ENCODE peak calls at places on chromosomes 1 and 21, in nine cellular contexts. Z is mucosa of descending colon, G is suprapubic skin, U is H1, F is GM06990, W is choroid plexus epithelial cell, S is heart right ventricle, Y is GM12865, O is testis. R is an unnamed sample.

GRCh38 chr1:218585565-218586184 is 240.5 kb downstream of the TGFB2 start:
- DNase-seq in Z (no peak), G (no peak), U (peak), F (no peak), W (peak), S (no peak), Y (no peak), O (no peak), R (peak)

GRCh38 chr1:155859881-155860841 is 794 bp downstream of the SYT11 start:
- DNase-seq in Z (peak), G (no peak), U (no peak), F (peak), W (peak), S (peak), Y (peak), O (peak), R (peak)

GRCh38 chr1:66729130-66729922 is 22.9 kb upstream of the DYNLT5 start:
- DNase-seq in Z (no peak), G (no peak), U (no peak), F (no peak), W (no peak), S (no peak), Y (peak), O (no peak), R (peak)

GRCh38 chr1:214332950-214333798 is 52.2 kb downstream of the SMYD2 start:
- DNase-seq in Z (no peak), G (no peak), U (no peak), F (no peak), W (peak), S (peak), Y (peak), O (peak), R (peak)

GRCh38 chr1:100569888-100570287 is 31.9 kb downstream of the GPR88 start:
- DNase-seq in Z (no peak), G (no peak), U (no peak), F (no peak), W (no peak), S (no peak), Y (no peak), O (no peak), R (no peak)

GRCh38 chr1:29743264-29743663 is 506.9 kb downstream of the PTPRU start:
- DNase-seq in Z (no peak), G (no peak), U (no peak), F (no peak), W (no peak), S (no peak), Y (no peak), O (no peak), R (no peak)

GRCh38 chr1:4655674-4656532 is 1.5 kb downstream of the AJAP1 start:
- DNase-seq in Z (no peak), G (no peak), U (no peak), F (no peak), W (peak), S (peak), Y (peak), O (peak), R (peak)

GRCh38 chr1:66368261-66368660 is 165.7 kb upstream of the SGIP1 start:
- DNase-seq in Z (no peak), G (no peak), U (no peak), F (no peak), W (no peak), S (no peak), Y (no peak), O (no peak), R (no peak)

GRCh38 chr1:161198206-161198876 is 513 bp downstream of the ADAMTS4 start:
- DNase-seq in Z (no peak), G (no peak), U (no peak), F (no peak), W (peak), S (peak), Y (no peak), O (no peak), R (peak)

GRCh38 chr1:57345916-57346315 is 77.9 kb downstream of the DAB1 start:
- DNase-seq in Z (no peak), G (no peak), U (no peak), F (no peak), W (no peak), S (no peak), Y (peak), O (no peak), R (no peak)

GRCh38 chr1:220498188-220498587 is 29.7 kb upstream of the MARK1 start:
- DNase-seq in Z (no peak), G (no peak), U (no peak), F (no peak), W (no peak), S (no peak), Y (no peak), O (no peak), R (peak)

GRCh38 chr21:35288238-35288637 is 239.1 kb upstream of the RUNX1 start:
- DNase-seq in Z (no peak), G (no peak), U (no peak), F (no peak), W (no peak), S (no peak), Y (no peak), O (no peak), R (no peak)

GRCh38 chr1:30743584-30744059 is 14.0 kb downstream of the LAPTM5 start:
- DNase-seq in Z (peak), G (no peak), U (no peak), F (peak), W (no peak), S (no peak), Y (peak), O (no peak), R (no peak)

GRCh38 chr1:74504125-74505065 is 8.0 kb downstream of the LRRC53 start:
- DNase-seq in Z (no peak), G (no peak), U (no peak), F (no peak), W (peak), S (no peak), Y (peak), O (peak), R (no peak)

GRCh38 chr21:41564871-41565281 is 56.9 kb upstream of the TMPRSS2 start:
- DNase-seq in Z (no peak), G (no peak), U (no peak), F (no peak), W (peak), S (no peak), Y (peak), O (no peak), R (peak)

GRCh38 chr21:45476582-45476981 is 65.7 kb downstream of the SLC19A1 start:
- DNase-seq in Z (no peak), G (no peak), U (no peak), F (no peak), W (no peak), S (no peak), Y (no peak), O (no peak), R (no peak)

GRCh38 chr1:56375184-56375837 is 204.1 kb downstream of the PLPP3 start:
- DNase-seq in Z (no peak), G (no peak), U (no peak), F (no peak), W (peak), S (no peak), Y (no peak), O (no peak), R (no peak)

GRCh38 chr21:42102063-42102462 is 30.9 kb downstream of the UMODL1 start:
- DNase-seq in Z (no peak), G (no peak), U (no peak), F (no peak), W (no peak), S (no peak), Y (no peak), O (no peak), R (no peak)

GRCh38 chr21:36471254-36471723 is 8.6 kb downstream of the CLDN14 start:
- DNase-seq in Z (no peak), G (no peak), U (no peak), F (peak), W (peak), S (no peak), Y (peak), O (no peak), R (no peak)

GRCh38 chr1:205275133-205275532 is 46.4 kb downstream of the NUAK2 start:
- DNase-seq in Z (peak), G (no peak), U (no peak), F (no peak), W (no peak), S (no peak), Y (no peak), O (no peak), R (no peak)

GRCh38 chr1:53826367-53826766 is 11.7 kb downstream of the NDC1 start:
- DNase-seq in Z (no peak), G (no peak), U (no peak), F (no peak), W (peak), S (no peak), Y (no peak), O (no peak), R (peak)

GRCh38 chr1:59238535-59238934 is 58.4 kb upstream of the FGGY start:
- DNase-seq in Z (no peak), G (no peak), U (no peak), F (no peak), W (no peak), S (no peak), Y (no peak), O (no peak), R (no peak)

GRCh38 chr1:117392776-117393175 is 25.5 kb downstream of the MAN1A2 start:
- DNase-seq in Z (no peak), G (no peak), U (no peak), F (no peak), W (no peak), S (no peak), Y (no peak), O (no peak), R (no peak)

GRCh38 chr1:230509281-230509977 is 83.3 kb upstream of the PGBD5 start:
- DNase-seq in Z (no peak), G (no peak), U (no peak), F (no peak), W (peak), S (no peak), Y (peak), O (no peak), R (peak)

GRCh38 chr21:35578350-35578782 is 482.0 kb downstream of the SETD4 start:
- DNase-seq in Z (no peak), G (no peak), U (no peak), F (no peak), W (peak), S (no peak), Y (no peak), O (no peak), R (peak)

GRCh38 chr1:64848812-64849211 is 103.9 kb downstream of the RAVER2 start:
- DNase-seq in Z (no peak), G (no peak), U (no peak), F (no peak), W (no peak), S (no peak), Y (no peak), O (no peak), R (no peak)

GRCh38 chr1:26121854-26122773 is 10.5 kb downstream of the PDIK1L start:
- DNase-seq in Z (no peak), G (no peak), U (no peak), F (no peak), W (no peak), S (no peak), Y (no peak), O (no peak), R (peak)

GRCh38 chr1:161260939-161261858 is 2.7 kb downstream of the PCP4L1 start:
- DNase-seq in Z (no peak), G (no peak), U (no peak), F (peak), W (no peak), S (no peak), Y (peak), O (no peak), R (no peak)

GRCh38 chr1:147111381-147112130 is 60.7 kb downstream of the PRKAB2 start:
- DNase-seq in Z (no peak), G (no peak), U (no peak), F (no peak), W (no peak), S (no peak), Y (no peak), O (no peak), R (no peak)

GRCh38 chr1:207962716-207963428 is 51.9 kb upstream of the CD34 start:
- DNase-seq in Z (peak), G (peak), U (no peak), F (no peak), W (peak), S (peak), Y (peak), O (peak), R (peak)

GRCh38 chr21:41255190-41255589 is 61.4 kb upstream of the FAM3B start:
- DNase-seq in Z (no peak), G (no peak), U (no peak), F (no peak), W (no peak), S (no peak), Y (no peak), O (no peak), R (no peak)

GRCh38 chr1:109815809-109816791 is 52.4 kb upstream of the EPS8L3 start:
- DNase-seq in Z (no peak), G (no peak), U (no peak), F (peak), W (peak), S (no peak), Y (peak), O (no peak), R (no peak)
- TF ChIP-seq CTCF in Z (no peak), G (no peak), U (no peak), F (peak), W (no peak), S (no peak), Y (no peak), O (no peak), R (no peak)

GRCh38 chr1:245512980-245513578 is 358.3 kb downstream of the KIF26B start:
- DNase-seq in Z (no peak), G (no peak), U (no peak), F (peak), W (peak), S (no peak), Y (peak), O (no peak), R (peak)

GRCh38 chr1:245512181-245512888 is 357.6 kb downstream of the KIF26B start:
- DNase-seq in Z (no peak), G (no peak), U (no peak), F (no peak), W (peak), S (no peak), Y (no peak), O (no peak), R (no peak)

GRCh38 chr1:245520611-245521010 is 365.8 kb downstream of the KIF26B start:
- DNase-seq in Z (no peak), G (no peak), U (no peak), F (no peak), W (no peak), S (no peak), Y (no peak), O (no peak), R (no peak)

DNA sequence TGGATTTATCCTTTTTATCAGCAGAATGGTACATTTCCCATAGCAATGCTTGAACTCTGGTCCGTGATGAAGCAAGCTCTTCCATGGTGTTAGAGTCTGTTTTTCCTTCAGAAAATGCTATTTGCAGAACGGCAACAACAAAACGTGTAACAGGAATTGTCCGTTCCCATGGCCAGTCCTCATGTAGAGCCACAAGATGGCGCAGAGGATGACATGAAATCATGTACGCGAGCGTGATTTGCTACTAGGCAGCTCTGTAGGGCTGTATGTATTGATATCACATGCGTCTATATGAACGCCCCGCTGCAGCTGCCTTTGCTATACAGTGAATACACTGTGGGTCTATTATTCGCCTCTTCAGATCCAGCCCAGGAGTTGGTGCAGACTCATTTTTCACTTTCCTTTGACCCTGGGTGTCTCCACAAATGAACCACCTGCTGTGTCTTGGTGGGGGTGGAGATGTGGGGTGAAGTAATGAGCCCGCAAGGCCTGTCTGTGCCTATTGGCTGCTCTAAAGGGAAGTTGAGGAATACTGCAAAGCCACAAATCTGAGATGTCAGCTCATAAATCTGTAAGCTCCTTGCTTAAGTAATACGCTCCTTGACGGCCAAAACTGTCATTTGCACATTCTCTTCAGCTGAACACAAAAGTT is 361.5 kb downstream of the KIF26B start:
- DNase-seq in Z (no peak), G (no peak), U (no peak), F (no peak), W (no peak), S (no peak), Y (no peak), O (no peak), R (no peak)
- TF ChIP-seq CTCF in Z (no peak), G (no peak), U (peak), F (peak), W (peak), S (no peak), Y (no peak), O (no peak), R (no peak)

GRCh38 chr1:84217239-84217638 is 73.2 kb downstream of the PRKACB start:
- DNase-seq in Z (no peak), G (no peak), U (no peak), F (no peak), W (no peak), S (no peak), Y (no peak), O (no peak), R (no peak)
- TF ChIP-seq CTCF in Z (no peak), G (no peak), U (no peak), F (no peak), W (no peak), S (no peak), Y (no peak), O (no peak), R (no peak)

GRCh38 chr1:200780545-200781444 is 42.1 kb downstream of the CAMSAP2 start:
- DNase-seq in Z (no peak), G (no peak), U (no peak), F (peak), W (peak), S (no peak), Y (peak), O (no peak), R (peak)
- TF ChIP-seq CTCF in Z (no peak), G (no peak), U (no peak), F (no peak), W (no peak), S (no peak), Y (no peak), O (no peak), R (no peak)

GRCh38 chr1:193988885-193989284 is 802.5 kb upstream of the B3GALT2 start:
- DNase-seq in Z (no peak), G (no peak), U (no peak), F (no peak), W (no peak), S (no peak), Y (no peak), O (no peak), R (no peak)
- TF ChIP-seq CTCF in Z (no peak), G (no peak), U (no peak), F (no peak), W (no peak), S (no peak), Y (no peak), O (no peak), R (no peak)

DNA sequence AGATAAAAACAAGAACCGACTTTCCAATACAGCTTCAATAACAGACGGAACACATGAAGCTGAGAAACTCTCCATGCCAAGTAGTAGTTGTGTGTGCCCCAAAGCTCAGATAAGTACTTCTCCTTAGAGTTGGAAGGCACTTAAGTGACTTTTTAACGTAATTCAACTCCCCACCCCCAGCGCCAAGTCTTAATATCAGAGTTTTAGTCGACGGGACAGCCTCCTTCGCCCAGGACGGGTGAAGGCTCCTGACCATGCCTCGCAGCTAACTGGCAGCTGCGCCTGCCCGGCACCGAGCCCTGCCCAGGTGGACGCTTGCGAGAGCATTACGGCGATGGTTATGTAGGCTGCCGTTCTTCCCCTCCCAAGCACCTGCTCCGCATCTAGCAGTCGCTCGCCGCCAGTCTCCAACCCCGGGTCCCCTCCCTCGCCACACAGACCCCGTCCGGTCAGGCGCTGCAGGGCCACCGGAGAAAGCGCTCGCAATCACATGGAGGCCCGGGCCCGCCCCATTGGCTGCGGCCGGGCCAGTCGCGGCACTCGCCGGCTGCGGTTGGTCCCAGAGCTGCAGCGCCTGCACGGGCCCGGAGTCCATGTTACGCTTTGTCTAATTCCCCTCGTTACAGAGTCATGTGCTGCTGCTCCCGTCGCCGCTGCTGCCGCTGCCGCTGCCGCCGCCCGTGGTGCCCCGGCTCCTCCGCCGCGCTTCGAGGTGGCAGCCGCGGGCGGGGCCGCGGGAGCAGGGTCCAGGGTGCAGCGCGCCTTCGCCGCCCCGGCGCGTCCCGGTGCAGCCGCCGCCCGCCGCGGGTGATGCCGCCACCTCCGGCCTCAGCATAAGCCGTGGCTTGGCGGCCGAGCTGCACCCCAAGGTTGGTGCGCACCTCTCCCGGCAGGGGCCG is at the start of gene LRRC8D:
- DNase-seq in Z (peak), G (peak), U (no peak), F (peak), W (peak), S (peak), Y (peak), O (peak), R (peak)
- TF ChIP-seq CTCF in Z (no peak), G (no peak), U (no peak), F (no peak), W (no peak), S (no peak), Y (no peak), O (no peak), R (no peak)

GRCh38 chr1:228007054-228007800 is 429 bp downstream of the WNT3A start:
- DNase-seq in Z (no peak), G (peak), U (no peak), F (no peak), W (no peak), S (peak), Y (no peak), O (no peak), R (no peak)

GRCh38 chr1:228005511-228006033 is 1.2 kb upstream of the WNT3A start:
- DNase-seq in Z (no peak), G (peak), U (no peak), F (no peak), W (no peak), S (peak), Y (no peak), O (no peak), R (no peak)

GRCh38 chr1:228007801-228008341 is 1.1 kb downstream of the WNT3A start:
- DNase-seq in Z (no peak), G (peak), U (no peak), F (no peak), W (no peak), S (no peak), Y (no peak), O (no peak), R (no peak)

GRCh38 chr1:228006034-228006792 is 585 bp upstream of the WNT3A start:
- DNase-seq in Z (no peak), G (peak), U (no peak), F (no peak), W (no peak), S (peak), Y (no peak), O (no peak), R (no peak)

DNA sequence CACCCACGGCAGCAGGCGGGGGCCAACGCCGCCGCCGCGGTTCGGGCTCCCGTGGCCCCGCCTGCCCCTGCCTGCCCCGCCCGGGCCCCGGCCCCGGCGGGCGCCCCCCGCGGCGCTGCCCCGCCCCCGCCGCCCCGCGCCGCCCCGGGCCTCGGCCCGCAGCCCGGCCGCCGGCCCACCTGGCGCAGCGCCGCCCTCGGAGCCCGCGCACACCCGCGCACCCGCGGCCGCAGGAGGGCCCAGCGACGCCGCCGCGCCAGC is at the start of gene WNT3A:
- DNase-seq in Z (no peak), G (no peak), U (no peak), F (no peak), W (no peak), S (no peak), Y (no peak), O (no peak), R (no peak)
- TF ChIP-seq CTCF in Z (no peak), G (no peak), U (no peak), F (no peak), W (no peak), S (no peak), Y (no peak), O (no peak), R (no peak)